ENCODE peak calls at places on chromosome 16, in nine cellular contexts. B is neuronal stem cell, S is H9, Q is Karpas-422, R is mammary epithelial cell, I is SK-N-SH, X is IMR-90, H is astrocyte, N is HCT116. K is an unnamed sample. For H3K4me1, the result is how much of the 10 kb centered on the place peaks cover.

GRCh38 chr16:77581706-77582105 is 140.6 kb upstream of the NUDT7 start:
- DNase-seq in N (no peak), R (no peak), H (peak), S (no peak), Q (no peak), X (peak), B (no peak), I (no peak), K (no peak)

GRCh38 chr16:10386517-10387377 is 886 bp downstream of the ATF7IP2 start:
- DNase-seq in B (no peak), I (no peak), H (peak), N (no peak), R (peak), S (no peak), Q (peak), X (peak), K (peak)

GRCh38 chr16:69283851-69284250 is 27.3 kb upstream of the VPS4A start:
- DNase-seq in S (no peak), N (no peak), B (no peak), I (no peak), X (no peak), Q (no peak), R (no peak), H (no peak), K (no peak)

GRCh38 chr16:10039220-10040096 is 142.8 kb downstream of the GRIN2A start:
- DNase-seq in R (no peak), X (no peak), I (peak), S (peak), Q (no peak), H (peak), B (peak), N (no peak), K (peak)

GRCh38 chr16:53126390-53126789 is 71.6 kb downstream of the CHD9 start:
- DNase-seq in H (no peak), S (no peak), B (no peak), I (no peak), R (no peak), X (no peak), Q (no peak), N (no peak), K (no peak)

GRCh38 chr16:83781-84615 is 6.0 kb downstream of the MPG start:
- DNase-seq in R (no peak), Q (no peak), X (peak), H (peak), S (no peak), N (no peak), I (no peak), B (no peak), K (no peak)

GRCh38 chr16:67190448-67191399 is 788 bp upstream of the EXOC3L1 start:
- DNase-seq in X (peak), Q (no peak), N (no peak), H (no peak), I (no peak), B (no peak), S (no peak), R (no peak), K (no peak)

GRCh38 chr16:64914-65255 is 7.5 kb downstream of the RHBDF1 start:
- DNase-seq in N (no peak), I (no peak), H (no peak), R (no peak), X (no peak), S (no peak), B (no peak), Q (no peak), K (no peak)

GRCh38 chr16:14097182-14097951 is 26.2 kb downstream of the MRTFB start:
- DNase-seq in Q (no peak), B (peak), I (no peak), S (no peak), R (peak), H (no peak), N (peak), X (no peak), K (no peak)

GRCh38 chr16:853981-854807 is 53.7 kb upstream of the GNG13 start:
- DNase-seq in S (no peak), B (no peak), Q (no peak), I (no peak), X (no peak), H (no peak), R (no peak), N (no peak), K (no peak)

GRCh38 chr16:46859719-46860152 is 24.4 kb upstream of the GPT2 start:
- DNase-seq in H (peak), N (peak), X (peak), R (peak), S (no peak), Q (no peak), B (no peak), I (no peak), K (peak)

GRCh38 chr16:75644240-75645012 is 3.0 kb downstream of the KARS1 start:
- DNase-seq in N (no peak), Q (no peak), X (no peak), R (peak), I (no peak), B (no peak), H (no peak), S (no peak), K (no peak)

GRCh38 chr16:11341371-11341770 is 3.9 kb upstream of the RMI2 start:
- DNase-seq in R (no peak), Q (no peak), H (no peak), X (no peak), S (no peak), I (no peak), B (no peak), N (no peak), K (no peak)

GRCh38 chr16:48271728-48272127 is 24.4 kb upstream of the ABCC11 start:
- DNase-seq in X (peak), B (no peak), N (no peak), R (no peak), Q (no peak), S (no peak), H (peak), I (no peak), K (peak)

GRCh38 chr16:86019446-86020047 is 120.6 kb downstream of the IRF8 start:
- DNase-seq in N (no peak), I (no peak), X (no peak), H (no peak), S (peak), R (no peak), Q (peak), B (no peak), K (no peak)

GRCh38 chr16:69338557-69339288 is 641 bp downstream of the COG8 start:
- DNase-seq in S (no peak), I (no peak), N (no peak), R (no peak), B (no peak), X (no peak), Q (no peak), H (no peak), K (no peak)

GRCh38 chr16:30921748-30922419 is 1.5 kb upstream of the FBXL19 start:
- DNase-seq in I (peak), R (no peak), S (peak), H (peak), B (peak), Q (peak), N (peak), X (peak), K (peak)

GRCh38 chr16:86222541-86222940 is 287.8 kb upstream of the FOXF1 start:
- DNase-seq in X (peak), Q (no peak), H (peak), S (no peak), R (no peak), I (no peak), N (no peak), B (no peak), K (peak)

GRCh38 chr16:64596196-64596595 is 525.7 kb downstream of the CDH11 start:
- DNase-seq in X (no peak), S (no peak), I (no peak), Q (no peak), R (no peak), H (no peak), N (no peak), B (no peak), K (no peak)

GRCh38 chr16:14539631-14540030 is 90.4 kb downstream of the PARN start:
- DNase-seq in H (peak), X (peak), R (no peak), Q (no peak), B (no peak), I (no peak), N (no peak), S (no peak), K (peak)

GRCh38 chr16:83734136-83734535 is 73.6 kb upstream of the HSBP1 start:
- DNase-seq in N (no peak), X (no peak), I (no peak), R (no peak), Q (no peak), B (no peak), H (no peak), S (no peak), K (no peak)

GRCh38 chr16:68450741-68451140 is 2.4 kb upstream of the SMPD3 start:
- DNase-seq in Q (no peak), N (no peak), X (no peak), B (no peak), S (no peak), I (no peak), H (no peak), R (no peak), K (no peak)

GRCh38 chr16:47016700-47017133 is 43.2 kb upstream of the DNAJA2 start:
- DNase-seq in Q (no peak), S (no peak), N (no peak), R (no peak), I (no peak), B (no peak), H (no peak), X (no peak), K (no peak)

GRCh38 chr16:71792176-71792575 is 16.5 kb downstream of the AP1G1 start:
- DNase-seq in B (no peak), S (no peak), I (no peak), Q (no peak), H (no peak), R (no peak), X (no peak), N (no peak), K (peak)

GRCh38 chr16:86225905-86226371 is 284.4 kb upstream of the FOXF1 start:
- DNase-seq in B (no peak), Q (no peak), S (no peak), N (no peak), I (no peak), X (peak), R (no peak), H (peak), K (no peak)

GRCh38 chr16:68590201-68590994 is 51.3 kb downstream of the ZFP90 start:
- DNase-seq in R (peak), H (peak), Q (peak), N (peak), I (peak), S (peak), B (peak), X (peak), K (peak)

GRCh38 chr16:55566432-55567175 is at the start of gene CAPNS2:
- DNase-seq in S (no peak), X (no peak), H (no peak), B (no peak), Q (no peak), I (no peak), N (no peak), R (no peak), K (no peak)

GRCh38 chr16:4679854-4680636 is 13.3 kb upstream of the NUDT16L1 start:
- DNase-seq in S (no peak), H (peak), B (no peak), Q (no peak), I (no peak), R (peak), X (peak), N (no peak), K (no peak)

GRCh38 chr16:11916524-11917285 is 949 bp upstream of the GSPT1 start:
- DNase-seq in H (peak), X (peak), Q (peak), R (peak), N (no peak), S (no peak), I (no peak), B (no peak), K (peak)

GRCh38 chr16:70573451-70574121 is 50.0 kb downstream of the SF3B3 start:
- DNase-seq in X (peak), B (no peak), H (peak), Q (no peak), S (no peak), I (no peak), R (peak), N (no peak), K (peak)

GRCh38 chr16:3589441-3589921 is 12.3 kb upstream of the NLRC3 start:
- DNase-seq in X (no peak), H (no peak), N (no peak), I (no peak), S (no peak), R (no peak), Q (no peak), B (no peak), K (no peak)

GRCh38 chr16:3591991-3592390 is 14.8 kb upstream of the NLRC3 start:
- DNase-seq in B (no peak), I (no peak), R (no peak), H (no peak), N (no peak), S (no peak), Q (no peak), X (no peak), K (no peak)

GRCh38 chr16:3589991-3590701 is 12.9 kb upstream of the NLRC3 start:
- DNase-seq in Q (no peak), H (no peak), I (no peak), B (no peak), R (no peak), S (no peak), X (no peak), N (no peak), K (no peak)

GRCh38 chr16:3591436-3591803 is 14.2 kb upstream of the NLRC3 start:
- DNase-seq in X (no peak), R (no peak), B (no peak), Q (no peak), H (no peak), S (no peak), I (no peak), N (no peak), K (no peak)

DNA sequence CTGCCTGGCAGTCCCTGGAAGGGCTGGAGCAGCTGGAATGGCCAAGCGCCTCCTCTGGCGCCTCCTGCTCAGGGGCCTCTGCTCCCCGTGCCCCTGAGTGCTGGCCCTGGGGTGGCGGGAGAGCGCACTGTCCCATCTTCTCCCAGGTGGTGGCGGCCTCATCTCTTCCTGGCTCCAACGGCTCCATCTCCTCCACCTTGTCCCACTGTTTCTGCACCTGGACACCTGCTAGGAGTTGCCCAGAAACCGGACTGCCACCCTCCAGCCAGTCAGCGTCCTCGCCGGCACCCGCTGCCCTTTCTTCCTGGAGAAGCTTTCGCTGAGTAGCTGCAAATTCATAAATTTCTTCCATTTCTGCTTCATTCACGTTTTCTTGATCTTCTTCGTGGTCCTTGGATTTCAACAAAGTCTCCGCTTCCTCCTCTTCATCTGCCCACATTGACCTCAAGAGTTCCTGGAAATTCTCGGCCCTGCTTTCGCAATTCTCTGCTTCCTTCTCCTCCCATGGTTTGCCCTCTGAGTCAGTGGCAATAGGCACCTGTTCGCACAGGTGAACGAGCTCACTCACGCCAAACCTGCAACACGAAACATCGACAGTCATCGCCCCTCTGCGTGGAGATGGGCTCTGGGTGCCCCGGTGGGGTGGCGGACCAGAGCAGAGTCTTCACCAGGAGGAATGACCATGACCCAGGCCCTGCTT is 13.7 kb upstream of the NLRC3 start:
- DNase-seq in N (no peak), B (no peak), I (no peak), S (no peak), Q (no peak), H (no peak), X (no peak), R (no peak), K (no peak)
- H3K9ac ChIP-seq in N (no peak), B (no peak), I (no peak), S (no peak), Q (no peak), H (no peak), X (no peak), R (no peak), K (no peak)

DNA sequence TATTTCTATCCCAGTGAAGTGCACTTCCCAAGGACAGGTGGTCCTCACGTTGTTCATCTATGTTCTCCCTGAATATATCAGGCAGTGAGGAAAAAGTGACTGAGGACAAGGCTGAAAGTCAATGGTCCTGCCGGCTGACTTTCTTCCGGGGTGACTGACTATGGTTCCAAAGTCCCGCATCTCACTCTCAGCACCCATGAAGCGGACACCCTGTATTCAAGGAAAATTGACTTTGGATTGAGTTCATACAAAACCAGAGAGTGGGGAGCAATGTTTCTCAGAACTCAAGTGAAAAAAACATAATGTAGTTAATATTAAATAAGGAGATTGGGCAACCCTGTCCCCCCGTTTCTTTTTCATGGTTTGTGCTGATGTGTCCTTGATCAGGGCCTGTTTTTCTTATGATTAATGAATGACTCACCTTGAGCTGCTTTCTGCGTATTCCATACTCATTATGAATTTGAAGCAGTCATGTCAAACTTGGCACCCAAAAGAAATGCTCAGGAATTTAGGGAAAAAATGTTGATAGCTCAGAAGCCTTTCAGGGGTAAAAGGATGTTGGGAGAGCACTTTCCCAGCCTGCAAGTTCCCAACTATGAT is 184.0 kb downstream of the CYLD start:
- DNase-seq in N (no peak), S (no peak), Q (no peak), B (no peak), H (peak), I (no peak), R (peak), X (no peak), K (no peak)
- H3K4me1 ChIP-seq in N (under half), S (under half), Q (under half), B (under half), H (under half), I (under half), R (under half), X (under half), K (under half)

DNA sequence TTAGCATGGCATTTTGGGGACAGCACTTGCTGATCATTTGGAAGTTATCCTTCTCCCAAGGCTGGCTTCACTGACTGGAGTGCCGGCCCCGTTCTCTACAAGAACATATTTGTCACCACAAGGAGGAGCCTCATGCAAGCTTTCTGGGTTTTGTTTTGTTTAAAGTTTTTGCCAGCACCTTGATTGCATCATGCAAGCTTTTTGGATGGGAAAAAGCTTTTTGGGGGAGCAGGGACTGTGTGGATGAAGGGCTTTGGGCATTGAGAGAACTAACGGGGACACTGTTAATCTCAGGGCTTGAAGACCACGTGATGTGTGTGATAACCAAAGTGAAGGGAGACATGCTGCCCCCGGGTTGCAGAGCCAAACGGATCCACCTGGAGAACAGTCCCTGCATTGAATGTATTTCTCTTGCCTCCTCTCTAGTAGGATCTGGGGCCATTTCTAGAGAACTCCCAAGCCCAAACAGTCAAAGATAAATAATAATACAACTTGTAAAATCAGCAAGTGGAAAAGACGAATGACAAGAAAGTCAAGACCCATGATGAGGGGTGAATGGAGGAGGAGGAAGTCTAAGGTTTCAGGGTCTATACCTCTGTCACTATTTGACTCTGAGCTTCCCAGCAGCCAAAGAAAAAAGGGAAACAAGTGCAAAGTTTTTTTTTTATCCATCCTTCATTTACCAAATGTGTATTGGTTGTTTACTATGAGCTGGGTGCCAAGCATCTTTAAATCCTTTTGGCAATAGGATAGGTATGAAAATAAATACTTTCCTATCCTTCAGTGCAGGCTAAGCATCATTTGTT is 17.2 kb downstream of the TMEM114 start:
- DNase-seq in R (peak), B (no peak), Q (peak), I (peak), N (peak), S (peak), H (peak), X (peak), K (peak)
- H3K9ac ChIP-seq in R (no peak), B (no peak), Q (no peak), I (no peak), N (no peak), S (no peak), H (no peak), X (no peak), K (no peak)

DNA sequence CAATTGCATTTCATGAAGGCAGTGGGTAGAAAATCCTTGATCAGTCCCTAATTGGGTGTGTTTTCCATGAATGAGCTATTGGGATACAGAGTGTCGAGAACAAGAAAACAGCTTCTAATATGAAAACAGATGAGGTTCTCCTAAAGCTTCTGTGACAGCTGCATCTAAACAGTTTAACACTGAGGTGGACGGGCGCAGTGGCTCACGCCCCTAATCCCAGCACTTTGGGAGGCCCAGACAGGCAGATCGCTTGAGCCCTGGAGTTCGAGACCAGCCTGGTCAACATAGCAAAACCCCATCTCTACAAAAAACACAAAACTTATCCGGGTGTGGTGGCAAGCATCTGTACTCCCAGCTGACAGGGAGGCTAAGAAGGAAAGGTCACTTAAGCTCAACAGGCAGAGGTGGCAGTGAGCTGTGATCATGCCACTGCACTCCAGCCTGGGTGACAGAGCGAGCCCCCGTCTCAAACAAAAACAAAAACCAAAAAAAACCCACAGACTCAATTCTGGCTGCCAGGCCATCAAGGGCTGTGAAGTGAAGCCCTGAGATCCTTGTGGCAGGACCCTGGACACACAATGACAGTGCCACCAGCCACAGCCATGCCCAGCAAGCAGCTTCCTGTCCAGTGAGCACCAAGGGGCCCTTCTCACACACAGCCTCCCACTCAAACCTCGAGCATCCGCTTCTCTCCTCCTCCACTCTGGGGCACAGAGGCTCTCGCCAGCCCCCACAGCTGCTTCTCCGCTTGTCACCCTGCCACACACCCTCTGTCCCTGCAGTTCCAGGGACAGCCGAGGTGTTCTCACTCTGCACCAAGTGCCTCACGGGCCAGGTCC is 44.0 kb downstream of the ANKRD11 start:
- DNase-seq in X (no peak), N (no peak), Q (no peak), H (no peak), B (no peak), R (no peak), S (no peak), I (no peak), K (no peak)
- H3K4me1 ChIP-seq in X (half or more), N (half or more), Q (under half), H (under half), B (under half), R (half or more), S (under half), I (under half), K (half or more)